ENCODE peak calls at places on chromosomes 6 and 20, in nine cellular contexts. One of them, this sample, is unnamed.

GRCh38 chr20:43840382-43841070 is 74.1 kb upstream of the TOX2 start:
- DNase-seq in SIG-M5: no peak
- DNase-seq in nucleus accumbens: no peak
- DNase-seq in RKO: peak
- DNase-seq in ascending aorta: no peak
- DNase-seq in WTC11: peak
- DNase-seq in mesendoderm: peak
- DNase-seq in NCI-H2107: no peak
- DNase-seq in stimulated activated CD4-positive, alpha-beta T cell treated with anti-CD3 and anti-CD28 coated beads, Interleukin-1b, Interleukin-23, amount 100 ng/mL, for 4 hours: peak
- DNase-seq in this sample: peak

GRCh38 chr6:44655368-44656342 is 268.1 kb downstream of the CDC5L start:
- DNase-seq in nucleus accumbens: no peak
- DNase-seq in SIG-M5: peak
- DNase-seq in mesendoderm: peak
- DNase-seq in stimulated activated CD4-positive, alpha-beta T cell treated with anti-CD3 and anti-CD28 coated beads, Interleukin-1b, Interleukin-23, amount 100 ng/mL, for 4 hours: peak
- DNase-seq in WTC11: peak
- DNase-seq in NCI-H2107: no peak
- DNase-seq in RKO: peak
- DNase-seq in ascending aorta: peak
- DNase-seq in this sample: peak

GRCh38 chr6:28776269-28777146 is 147.3 kb downstream of the TRIM27 start:
- DNase-seq in ascending aorta: no peak
- DNase-seq in WTC11: no peak
- DNase-seq in SIG-M5: no peak
- DNase-seq in RKO: no peak
- DNase-seq in nucleus accumbens: no peak
- DNase-seq in mesendoderm: peak
- DNase-seq in stimulated activated CD4-positive, alpha-beta T cell treated with anti-CD3 and anti-CD28 coated beads, Interleukin-1b, Interleukin-23, amount 100 ng/mL, for 4 hours: no peak
- DNase-seq in NCI-H2107: no peak
- DNase-seq in this sample: peak

GRCh38 chr6:90303037-90303436 is 6.4 kb upstream of the BACH2 start:
- DNase-seq in WTC11: no peak
- DNase-seq in nucleus accumbens: no peak
- DNase-seq in ascending aorta: no peak
- DNase-seq in NCI-H2107: no peak
- DNase-seq in mesendoderm: no peak
- DNase-seq in stimulated activated CD4-positive, alpha-beta T cell treated with anti-CD3 and anti-CD28 coated beads, Interleukin-1b, Interleukin-23, amount 100 ng/mL, for 4 hours: no peak
- DNase-seq in SIG-M5: no peak
- DNase-seq in RKO: no peak
- DNase-seq in this sample: no peak

GRCh38 chr20:32034581-32035397 is 17.3 kb upstream of the HCK start:
- DNase-seq in WTC11: no peak
- DNase-seq in stimulated activated CD4-positive, alpha-beta T cell treated with anti-CD3 and anti-CD28 coated beads, Interleukin-1b, Interleukin-23, amount 100 ng/mL, for 4 hours: no peak
- DNase-seq in ascending aorta: no peak
- DNase-seq in RKO: no peak
- DNase-seq in NCI-H2107: no peak
- DNase-seq in mesendoderm: no peak
- DNase-seq in SIG-M5: no peak
- DNase-seq in nucleus accumbens: no peak
- DNase-seq in this sample: peak

GRCh38 chr6:19845271-19846046 is 8.3 kb downstream of the ID4 start:
- DNase-seq in RKO: peak
- DNase-seq in SIG-M5: no peak
- DNase-seq in stimulated activated CD4-positive, alpha-beta T cell treated with anti-CD3 and anti-CD28 coated beads, Interleukin-1b, Interleukin-23, amount 100 ng/mL, for 4 hours: no peak
- DNase-seq in ascending aorta: no peak
- DNase-seq in NCI-H2107: no peak
- DNase-seq in mesendoderm: no peak
- DNase-seq in WTC11: no peak
- DNase-seq in nucleus accumbens: no peak
- DNase-seq in this sample: no peak

GRCh38 chr6:27889628-27890315 is 22.4 kb downstream of the OR2B2 start:
- DNase-seq in stimulated activated CD4-positive, alpha-beta T cell treated with anti-CD3 and anti-CD28 coated beads, Interleukin-1b, Interleukin-23, amount 100 ng/mL, for 4 hours: no peak
- DNase-seq in RKO: no peak
- DNase-seq in ascending aorta: no peak
- DNase-seq in nucleus accumbens: no peak
- DNase-seq in WTC11: no peak
- DNase-seq in SIG-M5: no peak
- DNase-seq in mesendoderm: peak
- DNase-seq in NCI-H2107: no peak
- DNase-seq in this sample: peak

GRCh38 chr20:348972-349841 is 2.3 kb downstream of the NRSN2 start:
- DNase-seq in NCI-H2107: no peak
- DNase-seq in ascending aorta: no peak
- DNase-seq in mesendoderm: no peak
- DNase-seq in WTC11: no peak
- DNase-seq in stimulated activated CD4-positive, alpha-beta T cell treated with anti-CD3 and anti-CD28 coated beads, Interleukin-1b, Interleukin-23, amount 100 ng/mL, for 4 hours: no peak
- DNase-seq in SIG-M5: no peak
- DNase-seq in RKO: no peak
- DNase-seq in nucleus accumbens: no peak
- DNase-seq in this sample: no peak

GRCh38 chr6:97594834-97595233 is 311.8 kb upstream of the MMS22L start:
- DNase-seq in ascending aorta: no peak
- DNase-seq in RKO: peak
- DNase-seq in SIG-M5: no peak
- DNase-seq in mesendoderm: no peak
- DNase-seq in NCI-H2107: no peak
- DNase-seq in WTC11: no peak
- DNase-seq in stimulated activated CD4-positive, alpha-beta T cell treated with anti-CD3 and anti-CD28 coated beads, Interleukin-1b, Interleukin-23, amount 100 ng/mL, for 4 hours: no peak
- DNase-seq in nucleus accumbens: no peak
- DNase-seq in this sample: no peak

GRCh38 chr6:107418118-107418517 is 41.2 kb downstream of the PDSS2 start:
- DNase-seq in SIG-M5: no peak
- DNase-seq in mesendoderm: peak
- DNase-seq in NCI-H2107: no peak
- DNase-seq in WTC11: no peak
- DNase-seq in RKO: peak
- DNase-seq in ascending aorta: no peak
- DNase-seq in stimulated activated CD4-positive, alpha-beta T cell treated with anti-CD3 and anti-CD28 coated beads, Interleukin-1b, Interleukin-23, amount 100 ng/mL, for 4 hours: no peak
- DNase-seq in nucleus accumbens: no peak
- DNase-seq in this sample: peak

GRCh38 chr6:150243620-150244314 is 100.9 kb downstream of the PPP1R14C start:
- DNase-seq in RKO: no peak
- DNase-seq in NCI-H2107: no peak
- DNase-seq in WTC11: no peak
- DNase-seq in ascending aorta: no peak
- DNase-seq in SIG-M5: no peak
- DNase-seq in nucleus accumbens: no peak
- DNase-seq in stimulated activated CD4-positive, alpha-beta T cell treated with anti-CD3 and anti-CD28 coated beads, Interleukin-1b, Interleukin-23, amount 100 ng/mL, for 4 hours: no peak
- DNase-seq in mesendoderm: no peak
- DNase-seq in this sample: no peak

GRCh38 chr6:113859349-113860164 is 2.4 kb downstream of the MARCKS start:
- DNase-seq in WTC11: peak
- DNase-seq in ascending aorta: no peak
- DNase-seq in SIG-M5: no peak
- DNase-seq in NCI-H2107: no peak
- DNase-seq in RKO: no peak
- DNase-seq in stimulated activated CD4-positive, alpha-beta T cell treated with anti-CD3 and anti-CD28 coated beads, Interleukin-1b, Interleukin-23, amount 100 ng/mL, for 4 hours: no peak
- DNase-seq in nucleus accumbens: no peak
- DNase-seq in mesendoderm: peak
- DNase-seq in this sample: no peak

GRCh38 chr20:64025826-64026412 is 10.1 kb upstream of the C20orf204 start:
- DNase-seq in WTC11: no peak
- DNase-seq in stimulated activated CD4-positive, alpha-beta T cell treated with anti-CD3 and anti-CD28 coated beads, Interleukin-1b, Interleukin-23, amount 100 ng/mL, for 4 hours: no peak
- DNase-seq in NCI-H2107: no peak
- DNase-seq in SIG-M5: no peak
- DNase-seq in mesendoderm: no peak
- DNase-seq in RKO: no peak
- DNase-seq in ascending aorta: no peak
- DNase-seq in nucleus accumbens: no peak
- DNase-seq in this sample: no peak

GRCh38 chr20:47126709-47127108 is 229.8 kb downstream of the ZMYND8 start:
- DNase-seq in stimulated activated CD4-positive, alpha-beta T cell treated with anti-CD3 and anti-CD28 coated beads, Interleukin-1b, Interleukin-23, amount 100 ng/mL, for 4 hours: no peak
- DNase-seq in SIG-M5: no peak
- DNase-seq in ascending aorta: no peak
- DNase-seq in mesendoderm: no peak
- DNase-seq in WTC11: no peak
- DNase-seq in nucleus accumbens: no peak
- DNase-seq in NCI-H2107: no peak
- DNase-seq in RKO: no peak
- DNase-seq in this sample: no peak

GRCh38 chr20:17806739-17807441 is 107.1 kb downstream of the BANF2 start:
- DNase-seq in nucleus accumbens: no peak
- DNase-seq in ascending aorta: no peak
- DNase-seq in NCI-H2107: no peak
- DNase-seq in SIG-M5: no peak
- DNase-seq in RKO: no peak
- DNase-seq in stimulated activated CD4-positive, alpha-beta T cell treated with anti-CD3 and anti-CD28 coated beads, Interleukin-1b, Interleukin-23, amount 100 ng/mL, for 4 hours: no peak
- DNase-seq in mesendoderm: peak
- DNase-seq in WTC11: peak
- DNase-seq in this sample: peak

GRCh38 chr6:83044211-83044768 is 21.4 kb downstream of the UBE3D start:
- DNase-seq in stimulated activated CD4-positive, alpha-beta T cell treated with anti-CD3 and anti-CD28 coated beads, Interleukin-1b, Interleukin-23, amount 100 ng/mL, for 4 hours: no peak
- DNase-seq in NCI-H2107: no peak
- DNase-seq in nucleus accumbens: no peak
- DNase-seq in SIG-M5: no peak
- DNase-seq in RKO: no peak
- DNase-seq in ascending aorta: no peak
- DNase-seq in mesendoderm: no peak
- DNase-seq in WTC11: no peak
- DNase-seq in this sample: no peak

GRCh38 chr6:167824591-167825041 is 2.1 kb upstream of the AFDN start:
- DNase-seq in ascending aorta: no peak
- DNase-seq in SIG-M5: no peak
- DNase-seq in nucleus accumbens: no peak
- DNase-seq in WTC11: no peak
- DNase-seq in mesendoderm: no peak
- DNase-seq in NCI-H2107: no peak
- DNase-seq in RKO: no peak
- DNase-seq in stimulated activated CD4-positive, alpha-beta T cell treated with anti-CD3 and anti-CD28 coated beads, Interleukin-1b, Interleukin-23, amount 100 ng/mL, for 4 hours: no peak
- DNase-seq in this sample: no peak

GRCh38 chr20:57661201-57662027 is 41.2 kb upstream of the ZBP1 start:
- DNase-seq in ascending aorta: peak
- DNase-seq in NCI-H2107: no peak
- DNase-seq in SIG-M5: no peak
- DNase-seq in stimulated activated CD4-positive, alpha-beta T cell treated with anti-CD3 and anti-CD28 coated beads, Interleukin-1b, Interleukin-23, amount 100 ng/mL, for 4 hours: no peak
- DNase-seq in nucleus accumbens: no peak
- DNase-seq in RKO: no peak
- DNase-seq in WTC11: peak
- DNase-seq in mesendoderm: no peak
- DNase-seq in this sample: no peak

GRCh38 chr6:81772741-81773140 is 20.3 kb upstream of the TENT5A start:
- DNase-seq in WTC11: no peak
- DNase-seq in nucleus accumbens: no peak
- DNase-seq in mesendoderm: no peak
- DNase-seq in stimulated activated CD4-positive, alpha-beta T cell treated with anti-CD3 and anti-CD28 coated beads, Interleukin-1b, Interleukin-23, amount 100 ng/mL, for 4 hours: no peak
- DNase-seq in ascending aorta: no peak
- DNase-seq in RKO: no peak
- DNase-seq in SIG-M5: peak
- DNase-seq in NCI-H2107: no peak
- DNase-seq in this sample: peak

GRCh38 chr6:54899442-54899841 is 52.9 kb downstream of the FAM83B start:
- DNase-seq in stimulated activated CD4-positive, alpha-beta T cell treated with anti-CD3 and anti-CD28 coated beads, Interleukin-1b, Interleukin-23, amount 100 ng/mL, for 4 hours: no peak
- DNase-seq in WTC11: no peak
- DNase-seq in nucleus accumbens: no peak
- DNase-seq in NCI-H2107: no peak
- DNase-seq in RKO: no peak
- DNase-seq in mesendoderm: no peak
- DNase-seq in ascending aorta: no peak
- DNase-seq in SIG-M5: no peak
- DNase-seq in this sample: peak

GRCh38 chr6:103236923-103237322 is 1622.8 kb downstream of the HACE1 start:
- DNase-seq in NCI-H2107: no peak
- DNase-seq in ascending aorta: no peak
- DNase-seq in WTC11: no peak
- DNase-seq in nucleus accumbens: no peak
- DNase-seq in RKO: no peak
- DNase-seq in stimulated activated CD4-positive, alpha-beta T cell treated with anti-CD3 and anti-CD28 coated beads, Interleukin-1b, Interleukin-23, amount 100 ng/mL, for 4 hours: no peak
- DNase-seq in mesendoderm: peak
- DNase-seq in SIG-M5: no peak
- DNase-seq in this sample: peak

This sample was measured in OCI-M1.